ENCODE peak calls at places on chromosomes 7 and 10, in five cellular contexts. J, F, R, T and Z are unnamed samples.

GRCh38 chr10:79149662-79150443 is 81.1 kb downstream of the ZMIZ1 start:
- DNase-seq in J (peak; percentile 96), F (peak; percentile 84), R (peak; percentile 54), T (peak; percentile 88), Z (peak; percentile 38)

GRCh38 chr7:105924950-105925349 is 38.1 kb upstream of the CDHR3 start:
- DNase-seq in J (no peak), F (no peak), R (no peak), T (no peak), Z (no peak)

GRCh38 chr7:80529362-80529761 is 17.5 kb upstream of the GNAT3 start:
- DNase-seq in J (peak; percentile 9), F (no peak), R (no peak), T (no peak), Z (peak; percentile 49)

GRCh38 chr10:69958232-69958902 is 94.3 kb upstream of the MACROH2A2 start:
- DNase-seq in J (peak; percentile 66), F (no peak), R (peak; percentile 51), T (no peak), Z (peak; percentile 34)

GRCh38 chr7:30434140-30434799 is 44.3 kb downstream of the NOD1 start:
- DNase-seq in J (no peak), F (no peak), R (no peak), T (no peak), Z (no peak)

GRCh38 chr7:12133865-12134264 is 77.2 kb upstream of the TMEM106B start:
- DNase-seq in J (no peak), F (peak; percentile 81), R (no peak), T (no peak), Z (no peak)

GRCh38 chr7:1100886-1101579 is 13.1 kb downstream of the GPER1 start:
- DNase-seq in J (no peak), F (no peak), R (no peak), T (no peak), Z (no peak)

GRCh38 chr7:674454-675410 is 51.8 kb upstream of the DNAAF5 start:
- DNase-seq in J (no peak), F (peak; percentile 26), R (no peak), T (no peak), Z (no peak)

GRCh38 chr10:103667390-103667789 is 173.9 kb downstream of the NEURL1 start:
- DNase-seq in J (peak; percentile 67), F (peak; percentile 26), R (no peak), T (no peak), Z (no peak)

GRCh38 chr10:33143160-33143728 is 185.2 kb upstream of the ITGB1 start:
- DNase-seq in J (peak; percentile 95), F (no peak), R (no peak), T (no peak), Z (peak; percentile 75)

GRCh38 chr7:133642907-133643306 is 390.0 kb downstream of the EXOC4 start:
- DNase-seq in J (no peak), F (no peak), R (no peak), T (no peak), Z (no peak)

GRCh38 chr7:36985866-36986402 is 261.6 kb upstream of the AOAH start:
- DNase-seq in J (no peak), F (no peak), R (peak; percentile 38), T (no peak), Z (no peak)

GRCh38 chr7:191105-192034 is 1.0 kb upstream of the FAM20C start:
- DNase-seq in J (peak; percentile 96), F (no peak), R (peak; percentile 77), T (peak; percentile 81), Z (peak; percentile 85)

DNA sequence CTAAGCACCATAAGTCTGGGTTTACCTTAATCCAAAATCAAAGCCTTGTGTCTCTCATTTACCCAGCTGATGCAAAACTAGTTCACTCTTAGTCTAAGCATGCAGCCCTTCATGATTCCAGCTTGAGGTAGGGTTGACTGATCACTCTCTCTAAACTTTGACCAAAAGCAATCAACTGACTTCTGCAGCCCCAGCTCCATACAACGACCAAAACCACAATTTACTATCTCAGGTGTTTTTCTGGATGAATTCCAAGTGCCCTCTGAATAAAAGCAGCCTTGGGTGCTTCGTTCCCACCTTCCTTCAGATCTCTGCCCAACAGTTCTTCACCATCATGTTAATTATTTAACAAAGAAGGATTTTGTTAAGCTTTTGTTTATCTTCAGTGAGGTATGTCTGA is 62.6 kb downstream of the CCDC6 start:
- DNase-seq in J (no peak), F (no peak), R (no peak), T (no peak), Z (no peak)
- H3K4me3 ChIP-seq in J (no peak overlapping the region), F (no peak overlapping the region), R (no peak overlapping the region), T (no peak overlapping the region), Z (no peak overlapping the region)

GRCh38 chr10:30898964-30899363 is 132.7 kb downstream of the ZNF438 start:
- DNase-seq in J (no peak), F (no peak), R (no peak), T (no peak), Z (no peak)
- H3K36me3 ChIP-seq in J (no peaks in the 10 kb centered on the region), F (no peaks in the 10 kb centered on the region), R (no peaks in the 10 kb centered on the region), T (peaks cover 12% of the 10 kb centered on the region), Z (no peaks in the 10 kb centered on the region)

GRCh38 chr10:99926925-99927718 is 82.6 kb downstream of the DNMBP start:
- DNase-seq in J (peak; percentile 53), F (peak; percentile 76), R (no peak), T (no peak), Z (peak; percentile 62)

GRCh38 chr10:99927719-99928280 is 81.9 kb downstream of the DNMBP start:
- DNase-seq in J (no peak), F (no peak), R (no peak), T (no peak), Z (no peak)

GRCh38 chr10:99924856-99925255 is 84.9 kb downstream of the DNMBP start:
- DNase-seq in J (no peak), F (no peak), R (no peak), T (no peak), Z (no peak)

GRCh38 chr10:99930731-99931550 is 78.8 kb downstream of the DNMBP start:
- DNase-seq in J (no peak), F (peak; percentile 89), R (peak; percentile 22), T (no peak), Z (no peak)

DNA sequence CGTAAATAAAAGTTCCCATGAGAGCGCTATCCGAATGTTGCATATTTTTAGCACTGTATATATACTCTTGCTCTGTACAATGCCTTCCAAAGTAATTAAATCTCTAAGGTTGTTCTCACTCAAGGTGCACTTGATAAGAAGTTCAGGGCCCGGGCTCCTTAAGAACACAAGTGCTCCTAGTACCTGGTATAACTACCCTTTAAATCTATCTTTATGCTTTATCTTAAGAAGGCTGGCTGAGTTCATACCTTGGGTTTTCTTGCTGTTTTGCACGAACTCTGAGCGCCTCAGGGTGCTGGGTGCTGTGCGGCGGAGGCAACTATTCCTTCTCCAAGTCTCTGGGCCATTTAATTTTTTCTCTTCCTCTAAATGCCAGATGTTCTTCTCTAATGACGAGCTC is 80.4 kb downstream of the DNMBP start:
- DNase-seq in J (no peak), F (no peak), R (no peak), T (no peak), Z (no peak)
- H3K4me3 ChIP-seq in J (no peak overlapping the region), F (peak overlapping the region; percentile 52), R (no peak overlapping the region), T (no peak overlapping the region), Z (no peak overlapping the region)

GRCh38 chr10:12509794-12510100 is 160.4 kb downstream of the CAMK1D start:
- DNase-seq in J (no peak), F (no peak), R (no peak), T (peak; percentile 40), Z (no peak)
- H3K36me3 ChIP-seq in J (no peaks in the 10 kb centered on the region), F (no peaks in the 10 kb centered on the region), R (no peaks in the 10 kb centered on the region), T (no peaks in the 10 kb centered on the region), Z (no peaks in the 10 kb centered on the region)

DNA sequence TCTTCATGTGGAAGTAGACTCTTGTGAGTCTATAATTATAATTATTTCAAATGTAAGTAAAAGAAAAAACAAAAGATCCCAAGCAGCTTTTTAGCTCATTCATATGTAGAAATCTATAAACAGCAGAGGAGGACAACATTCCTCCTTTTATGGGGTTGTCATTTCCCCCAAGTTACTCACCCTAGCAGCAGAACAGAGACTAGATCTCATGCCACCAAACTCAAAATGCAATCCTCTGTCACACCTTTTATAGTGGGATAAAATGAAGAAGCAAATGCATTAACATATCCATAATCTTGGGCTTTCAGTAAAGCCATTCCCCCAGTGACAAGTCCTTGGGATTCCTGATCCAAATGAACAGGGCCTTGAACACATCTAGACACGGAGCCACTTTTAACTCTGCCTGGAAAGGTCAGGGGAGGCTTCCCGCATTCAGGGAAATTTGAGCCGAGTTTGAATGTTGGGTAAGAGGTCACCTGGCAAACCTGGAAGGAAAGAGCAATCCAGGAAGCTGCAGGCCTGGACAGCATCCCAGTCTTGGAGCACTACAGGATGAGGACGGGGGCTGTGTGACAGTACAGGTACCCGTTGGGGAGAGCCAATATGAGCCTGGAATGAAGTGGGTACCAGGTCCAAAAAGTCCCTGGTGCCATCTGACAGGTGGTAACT is 76.4 kb downstream of the DOCK4 start:
- DNase-seq in J (no peak), F (no peak), R (no peak), T (no peak), Z (no peak)
- H3K4me3 ChIP-seq in J (no peak overlapping the region), F (no peak overlapping the region), R (no peak overlapping the region), T (no peak overlapping the region), Z (no peak overlapping the region)

GRCh38 chr10:31508234-31508633 is 189.2 kb downstream of the ZEB1 start:
- DNase-seq in J (no peak), F (no peak), R (no peak), T (no peak), Z (no peak)

GRCh38 chr10:31509989-31510388 is 191.0 kb downstream of the ZEB1 start:
- DNase-seq in J (no peak), F (no peak), R (no peak), T (no peak), Z (no peak)

GRCh38 chr10:31508882-31509281 is 189.9 kb downstream of the ZEB1 start:
- DNase-seq in J (peak; percentile 12), F (no peak), R (no peak), T (no peak), Z (peak; percentile 42)

DNA sequence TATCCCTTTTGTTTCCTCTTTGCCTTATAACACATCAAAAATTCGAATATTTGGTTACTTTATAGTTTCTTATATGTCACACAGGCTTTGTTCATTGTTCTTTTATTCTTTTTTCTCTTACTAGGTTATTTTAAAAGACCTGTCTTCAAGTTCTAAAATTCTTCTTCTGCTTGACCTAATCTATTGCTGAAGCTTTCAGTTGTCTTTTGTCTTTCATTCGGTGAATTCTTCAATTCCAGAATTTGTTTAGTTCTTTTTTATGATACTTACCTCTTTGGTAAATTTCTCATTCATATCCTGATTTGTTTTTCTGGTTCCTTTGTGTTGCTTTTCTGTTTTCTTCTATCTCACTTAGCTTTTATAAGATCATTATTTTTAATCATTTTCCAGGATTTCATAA is 188.4 kb downstream of the ZEB1 start:
- DNase-seq in J (no peak), F (no peak), R (no peak), T (no peak), Z (no peak)
- H3K36me3 ChIP-seq in J (peaks cover 69% of the 10 kb centered on the region), F (peaks cover 5% of the 10 kb centered on the region), R (peaks cover 5% of the 10 kb centered on the region), T (peaks cover 43% of the 10 kb centered on the region), Z (peaks cover 5% of the 10 kb centered on the region)

GRCh38 chr7:8442295-8442813 is 8.9 kb downstream of the NXPH1 start:
- DNase-seq in J (no peak), F (no peak), R (no peak), T (no peak), Z (no peak)

GRCh38 chr7:8441602-8442294 is 8.3 kb downstream of the NXPH1 start:
- DNase-seq in J (no peak), F (no peak), R (no peak), T (no peak), Z (no peak)

GRCh38 chr7:8440670-8441069 is 7.3 kb downstream of the NXPH1 start:
- DNase-seq in J (no peak), F (no peak), R (no peak), T (no peak), Z (no peak)

GRCh38 chr7:8442814-8443304 is 9.4 kb downstream of the NXPH1 start:
- DNase-seq in J (peak; percentile 49), F (no peak), R (peak; percentile 28), T (no peak), Z (peak; percentile 5)

GRCh38 chr7:8441106-8441590 is 7.7 kb downstream of the NXPH1 start:
- DNase-seq in J (no peak), F (no peak), R (no peak), T (no peak), Z (no peak)
- H3K4me3 ChIP-seq in J (no peak overlapping the region), F (no peak overlapping the region), R (no peak overlapping the region), T (no peak overlapping the region), Z (no peak overlapping the region)